ENCODE peak calls at places on chromosomes 13 and 19, in five cellular contexts. W, B, S, L and Y are unnamed samples.
A peak's percentile ranks its signal among the peaks of the same experiment; 100 is the strongest.

GRCh38 chr19:39325778-39326680 is 5.4 kb upstream of the LRFN1 start:
- DNase-seq in W (no peak), B (no peak), S (no peak), L (peak; percentile 32), Y (no peak)

GRCh38 chr13:97904059-97904458 is 49.4 kb upstream of the IPO5 start:
- DNase-seq in W (no peak), B (no peak), S (no peak), L (no peak), Y (no peak)

GRCh38 chr13:78409172-78409571 is 194.2 kb downstream of the POU4F1 start:
- DNase-seq in W (no peak), B (no peak), S (no peak), L (peak; percentile 2), Y (no peak)

GRCh38 chr19:47081095-47081494 is 32.5 kb downstream of the ZC3H4 start:
- DNase-seq in W (no peak), B (no peak), S (no peak), L (no peak), Y (no peak)

GRCh38 chr13:70424428-70424827 is 316.2 kb upstream of the KLHL1 start:
- DNase-seq in W (no peak), B (peak; percentile 13), S (no peak), L (peak; percentile 61), Y (no peak)

GRCh38 chr13:29886446-29886845 is 36.0 kb upstream of the UBL3 start:
- DNase-seq in W (no peak), B (no peak), S (no peak), L (no peak), Y (no peak)

GRCh38 chr19:2356036-2356646 is 3.9 kb upstream of the TMPRSS9 start:
- DNase-seq in W (peak; percentile 59), B (no peak), S (no peak), L (no peak), Y (no peak)

GRCh38 chr19:611506-611869 is 21.8 kb downstream of the HCN2 start:
- DNase-seq in W (no peak), B (no peak), S (no peak), L (no peak), Y (no peak)

GRCh38 chr13:65855276-65855675 is 1374.9 kb downstream of the PCDH9 start:
- DNase-seq in W (no peak), B (no peak), S (no peak), L (peak; percentile 69), Y (no peak)

GRCh38 chr19:6402834-6403608 is 10.1 kb upstream of the GTF2F1 start:
- DNase-seq in W (no peak), B (no peak), S (no peak), L (no peak), Y (no peak)

GRCh38 chr13:33721719-33722118 is 96.2 kb upstream of the RFC3 start:
- DNase-seq in W (no peak), B (no peak), S (no peak), L (no peak), Y (no peak)

GRCh38 chr19:40523322-40524047 is 53.2 kb upstream of the SHKBP1 start:
- DNase-seq in W (peak; percentile 78), B (peak; percentile 55), S (no peak), L (peak; percentile 82), Y (peak; percentile 53)

GRCh38 chr19:45767410-45767880 is 1.6 kb downstream of the SIX5 start:
- DNase-seq in W (peak; percentile 95), B (no peak), S (no peak), L (peak; percentile 63), Y (no peak)

GRCh38 chr13:29021311-29021710 is 201.2 kb downstream of the MTUS2 start:
- DNase-seq in W (no peak), B (no peak), S (no peak), L (no peak), Y (no peak)

GRCh38 chr19:10499550-10500246 is 3.5 kb downstream of the KEAP1 start:
- DNase-seq in W (no peak), B (no peak), S (no peak), L (no peak), Y (no peak)

GRCh38 chr19:1521636-1522035 is 2.2 kb upstream of the PLK5 start:
- DNase-seq in W (no peak), B (no peak), S (no peak), L (no peak), Y (no peak)

GRCh38 chr13:97122381-97122996 is 99.6 kb upstream of the MBNL2 start:
- DNase-seq in W (no peak), B (no peak), S (no peak), L (peak; percentile 72), Y (no peak)

GRCh38 chr13:40123962-40124647 is 468.6 kb downstream of the COG6 start:
- DNase-seq in W (no peak), B (no peak), S (no peak), L (no peak), Y (no peak)

GRCh38 chr19:34808566-34808965 is 35.6 kb upstream of the ZNF599 start:
- DNase-seq in W (no peak), B (no peak), S (no peak), L (no peak), Y (no peak)

GRCh38 chr19:12015015-12015752 is 20.3 kb downstream of the ZNF433 start:
- DNase-seq in W (no peak), B (no peak), S (no peak), L (no peak), Y (no peak)

GRCh38 chr13:20249913-20250312 is 17.8 kb upstream of the GJB6 start:
- DNase-seq in W (no peak), B (no peak), S (no peak), L (no peak), Y (no peak)

GRCh38 chr13:73417012-73417615 is 358.3 kb downstream of the KLF5 start:
- DNase-seq in W (no peak), B (no peak), S (no peak), L (peak; percentile 33), Y (no peak)

GRCh38 chr13:102763745-102764144 is 9.8 kb downstream of the TEX30 start:
- DNase-seq in W (no peak), B (no peak), S (no peak), L (no peak), Y (no peak)

GRCh38 chr13:29499766-29500165 is 95.7 kb downstream of the SLC7A1 start:
- DNase-seq in W (no peak), B (no peak), S (no peak), L (no peak), Y (no peak)

GRCh38 chr13:98879127-98879520 is 98.7 kb downstream of the DOCK9 start:
- DNase-seq in W (no peak), B (no peak), S (no peak), L (peak; percentile 39), Y (no peak)

GRCh38 chr13:98782654-98783053 is 30.2 kb upstream of the SLC15A1 start:
- DNase-seq in W (no peak), B (no peak), S (no peak), L (no peak), Y (no peak)

GRCh38 chr19:1465191-1466016 is 13.6 kb downstream of the C19orf25 start:
- DNase-seq in W (peak; percentile 84), B (no peak), S (no peak), L (no peak), Y (no peak)

GRCh38 chr19:1411255-1412191 is 4.1 kb downstream of the DAZAP1 start:
- DNase-seq in W (peak; percentile 85), B (no peak), S (no peak), L (peak; percentile 39), Y (no peak)